ENCODE peak calls at places on chromosomes 5 and 9, in nine cellular contexts. One of them, this sample, is unnamed.

GRCh38 chr9:27151693-27152397 is 42.8 kb downstream of the TEK start:
- DNase-seq in prostate gland: peak
- DNase-seq in cardiac muscle cell: no peak
- DNase-seq in AG04450: no peak
- DNase-seq in HFF-Myc: no peak
- DNase-seq in astrocyte: peak
- DNase-seq in tibial nerve: no peak
- DNase-seq in heart right ventricle: no peak
- DNase-seq in fibroblast of mammary gland: peak
- DNase-seq in this sample: no peak

GRCh38 chr9:136996361-136997281 is at the start of gene CLIC3:
- DNase-seq in prostate gland: no peak
- DNase-seq in cardiac muscle cell: no peak
- DNase-seq in AG04450: no peak
- DNase-seq in HFF-Myc: no peak
- DNase-seq in astrocyte: no peak
- DNase-seq in tibial nerve: no peak
- DNase-seq in heart right ventricle: peak
- DNase-seq in fibroblast of mammary gland: no peak
- DNase-seq in this sample: no peak

GRCh38 chr5:143887302-143887638 is 75.3 kb downstream of the HMHB1 start:
- DNase-seq in prostate gland: peak
- DNase-seq in cardiac muscle cell: peak
- DNase-seq in AG04450: no peak
- DNase-seq in HFF-Myc: peak
- DNase-seq in astrocyte: peak
- DNase-seq in tibial nerve: peak
- DNase-seq in heart right ventricle: peak
- DNase-seq in fibroblast of mammary gland: peak
- DNase-seq in this sample: peak

GRCh38 chr9:93061791-93062299 is 3.3 kb downstream of the SUSD3 start:
- DNase-seq in prostate gland: no peak
- DNase-seq in cardiac muscle cell: no peak
- DNase-seq in AG04450: no peak
- DNase-seq in HFF-Myc: no peak
- DNase-seq in astrocyte: no peak
- DNase-seq in tibial nerve: no peak
- DNase-seq in heart right ventricle: no peak
- DNase-seq in fibroblast of mammary gland: no peak
- DNase-seq in this sample: peak

GRCh38 chr9:137602661-137603060 is 2.8 kb upstream of the ARRDC1 start:
- DNase-seq in prostate gland: no peak
- DNase-seq in cardiac muscle cell: no peak
- DNase-seq in AG04450: no peak
- DNase-seq in HFF-Myc: no peak
- DNase-seq in astrocyte: no peak
- DNase-seq in tibial nerve: no peak
- DNase-seq in heart right ventricle: no peak
- DNase-seq in fibroblast of mammary gland: no peak
- DNase-seq in this sample: no peak

GRCh38 chr5:80654054-80654390 is 430 bp upstream of the MSH3 start:
- DNase-seq in prostate gland: no peak
- DNase-seq in cardiac muscle cell: no peak
- DNase-seq in AG04450: no peak
- DNase-seq in HFF-Myc: no peak
- DNase-seq in astrocyte: no peak
- DNase-seq in tibial nerve: no peak
- DNase-seq in heart right ventricle: no peak
- DNase-seq in fibroblast of mammary gland: no peak
- DNase-seq in this sample: no peak

GRCh38 chr9:91411096-91411771 is 12.4 kb downstream of the NFIL3 start:
- DNase-seq in prostate gland: no peak
- DNase-seq in cardiac muscle cell: no peak
- DNase-seq in AG04450: no peak
- DNase-seq in HFF-Myc: no peak
- DNase-seq in astrocyte: no peak
- DNase-seq in tibial nerve: no peak
- DNase-seq in heart right ventricle: no peak
- DNase-seq in fibroblast of mammary gland: no peak
- DNase-seq in this sample: no peak

GRCh38 chr5:75648712-75649111 is 37.5 kb downstream of the ANKDD1B start:
- DNase-seq in prostate gland: no peak
- DNase-seq in cardiac muscle cell: no peak
- DNase-seq in AG04450: no peak
- DNase-seq in HFF-Myc: no peak
- DNase-seq in astrocyte: no peak
- DNase-seq in tibial nerve: no peak
- DNase-seq in heart right ventricle: no peak
- DNase-seq in fibroblast of mammary gland: no peak
- DNase-seq in this sample: no peak

GRCh38 chr9:110520120-110520701 is 59.3 kb downstream of the SVEP1 start:
- DNase-seq in prostate gland: no peak
- DNase-seq in cardiac muscle cell: no peak
- DNase-seq in AG04450: no peak
- DNase-seq in HFF-Myc: no peak
- DNase-seq in astrocyte: no peak
- DNase-seq in tibial nerve: no peak
- DNase-seq in heart right ventricle: no peak
- DNase-seq in fibroblast of mammary gland: peak
- DNase-seq in this sample: no peak

GRCh38 chr5:5658226-5658625 is 235.7 kb downstream of the ICE1 start:
- DNase-seq in prostate gland: no peak
- DNase-seq in cardiac muscle cell: no peak
- DNase-seq in AG04450: no peak
- DNase-seq in HFF-Myc: no peak
- DNase-seq in astrocyte: peak
- DNase-seq in tibial nerve: no peak
- DNase-seq in heart right ventricle: no peak
- DNase-seq in fibroblast of mammary gland: peak
- DNase-seq in this sample: peak

GRCh38 chr5:76816110-76816831 is 2.6 kb upstream of the F2RL1 start:
- DNase-seq in prostate gland: no peak
- DNase-seq in cardiac muscle cell: no peak
- DNase-seq in AG04450: no peak
- DNase-seq in HFF-Myc: no peak
- DNase-seq in astrocyte: no peak
- DNase-seq in tibial nerve: no peak
- DNase-seq in heart right ventricle: no peak
- DNase-seq in fibroblast of mammary gland: peak
- DNase-seq in this sample: no peak

GRCh38 chr5:76820491-76820890 is 1.7 kb downstream of the F2RL1 start:
- DNase-seq in prostate gland: no peak
- DNase-seq in cardiac muscle cell: no peak
- DNase-seq in AG04450: no peak
- DNase-seq in HFF-Myc: no peak
- DNase-seq in astrocyte: no peak
- DNase-seq in tibial nerve: no peak
- DNase-seq in heart right ventricle: no peak
- DNase-seq in fibroblast of mammary gland: peak
- DNase-seq in this sample: no peak

GRCh38 chr5:76818844-76819831 is at the start of gene F2RL1:
- DNase-seq in prostate gland: peak
- DNase-seq in cardiac muscle cell: peak
- DNase-seq in AG04450: no peak
- DNase-seq in HFF-Myc: no peak
- DNase-seq in astrocyte: peak
- DNase-seq in tibial nerve: no peak
- DNase-seq in heart right ventricle: peak
- DNase-seq in fibroblast of mammary gland: peak
- DNase-seq in this sample: peak

GRCh38 chr5:76813982-76814562 is 4.8 kb upstream of the F2RL1 start:
- DNase-seq in prostate gland: no peak
- DNase-seq in cardiac muscle cell: no peak
- DNase-seq in AG04450: peak
- DNase-seq in HFF-Myc: peak
- DNase-seq in astrocyte: peak
- DNase-seq in tibial nerve: no peak
- DNase-seq in heart right ventricle: no peak
- DNase-seq in fibroblast of mammary gland: peak
- DNase-seq in this sample: no peak

GRCh38 chr5:76819851-76820280 is 1.0 kb downstream of the F2RL1 start:
- DNase-seq in prostate gland: peak
- DNase-seq in cardiac muscle cell: no peak
- DNase-seq in AG04450: no peak
- DNase-seq in HFF-Myc: no peak
- DNase-seq in astrocyte: no peak
- DNase-seq in tibial nerve: no peak
- DNase-seq in heart right ventricle: peak
- DNase-seq in fibroblast of mammary gland: no peak
- DNase-seq in this sample: no peak
- H3K4me3 ChIP-seq in prostate gland: peak
- H3K4me3 ChIP-seq in cardiac muscle cell: no peak
- H3K4me3 ChIP-seq in AG04450: peak
- H3K4me3 ChIP-seq in HFF-Myc: peak
- H3K4me3 ChIP-seq in astrocyte: peak
- H3K4me3 ChIP-seq in tibial nerve: peak
- H3K4me3 ChIP-seq in heart right ventricle: peak
- H3K4me3 ChIP-seq in fibroblast of mammary gland: peak
- H3K4me3 ChIP-seq in this sample: peak

DNA sequence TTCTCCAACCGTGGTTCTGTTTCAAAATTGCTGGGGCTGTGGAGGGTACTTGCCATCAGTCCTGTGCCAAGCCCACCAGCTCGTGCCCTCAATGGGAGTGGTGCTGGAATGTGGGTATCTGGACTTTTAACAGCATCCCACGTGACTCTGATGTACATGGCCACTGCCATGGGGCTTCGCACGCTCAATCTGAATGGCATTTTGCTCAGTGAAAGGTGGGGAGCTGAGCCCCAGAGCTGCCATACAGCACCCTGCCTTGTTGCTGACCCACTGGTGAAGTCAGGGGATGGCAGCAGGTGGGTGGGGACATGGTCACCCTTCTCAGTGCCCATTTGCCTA is 16.6 kb upstream of the SYNPO start:
- DNase-seq in prostate gland: no peak
- DNase-seq in cardiac muscle cell: no peak
- DNase-seq in AG04450: no peak
- DNase-seq in HFF-Myc: no peak
- DNase-seq in astrocyte: no peak
- DNase-seq in tibial nerve: no peak
- DNase-seq in heart right ventricle: no peak
- DNase-seq in fibroblast of mammary gland: no peak
- DNase-seq in this sample: no peak
- H3K4me3 ChIP-seq in prostate gland: no peak
- H3K4me3 ChIP-seq in cardiac muscle cell: no peak
- H3K4me3 ChIP-seq in AG04450: no peak
- H3K4me3 ChIP-seq in HFF-Myc: no peak
- H3K4me3 ChIP-seq in astrocyte: no peak
- H3K4me3 ChIP-seq in tibial nerve: no peak
- H3K4me3 ChIP-seq in heart right ventricle: peak
- H3K4me3 ChIP-seq in fibroblast of mammary gland: no peak
- H3K4me3 ChIP-seq in this sample: no peak

GRCh38 chr9:133477992-133478850 is 678 bp downstream of the SLC2A6 start:
- DNase-seq in prostate gland: no peak
- DNase-seq in cardiac muscle cell: no peak
- DNase-seq in AG04450: no peak
- DNase-seq in HFF-Myc: no peak
- DNase-seq in astrocyte: no peak
- DNase-seq in tibial nerve: no peak
- DNase-seq in heart right ventricle: peak
- DNase-seq in fibroblast of mammary gland: peak
- DNase-seq in this sample: no peak

GRCh38 chr9:133477461-133477860 is 1.4 kb downstream of the SLC2A6 start:
- DNase-seq in prostate gland: no peak
- DNase-seq in cardiac muscle cell: no peak
- DNase-seq in AG04450: no peak
- DNase-seq in HFF-Myc: no peak
- DNase-seq in astrocyte: no peak
- DNase-seq in tibial nerve: no peak
- DNase-seq in heart right ventricle: peak
- DNase-seq in fibroblast of mammary gland: no peak
- DNase-seq in this sample: no peak

GRCh38 chr9:133476036-133476435 is 2.9 kb downstream of the SLC2A6 start:
- DNase-seq in prostate gland: no peak
- DNase-seq in cardiac muscle cell: no peak
- DNase-seq in AG04450: no peak
- DNase-seq in HFF-Myc: no peak
- DNase-seq in astrocyte: no peak
- DNase-seq in tibial nerve: no peak
- DNase-seq in heart right ventricle: no peak
- DNase-seq in fibroblast of mammary gland: no peak
- DNase-seq in this sample: no peak

GRCh38 chr9:133476531-133476930 is 2.4 kb downstream of the SLC2A6 start:
- DNase-seq in prostate gland: no peak
- DNase-seq in cardiac muscle cell: no peak
- DNase-seq in AG04450: no peak
- DNase-seq in HFF-Myc: no peak
- DNase-seq in astrocyte: no peak
- DNase-seq in tibial nerve: no peak
- DNase-seq in heart right ventricle: no peak
- DNase-seq in fibroblast of mammary gland: no peak
- DNase-seq in this sample: no peak

DNA sequence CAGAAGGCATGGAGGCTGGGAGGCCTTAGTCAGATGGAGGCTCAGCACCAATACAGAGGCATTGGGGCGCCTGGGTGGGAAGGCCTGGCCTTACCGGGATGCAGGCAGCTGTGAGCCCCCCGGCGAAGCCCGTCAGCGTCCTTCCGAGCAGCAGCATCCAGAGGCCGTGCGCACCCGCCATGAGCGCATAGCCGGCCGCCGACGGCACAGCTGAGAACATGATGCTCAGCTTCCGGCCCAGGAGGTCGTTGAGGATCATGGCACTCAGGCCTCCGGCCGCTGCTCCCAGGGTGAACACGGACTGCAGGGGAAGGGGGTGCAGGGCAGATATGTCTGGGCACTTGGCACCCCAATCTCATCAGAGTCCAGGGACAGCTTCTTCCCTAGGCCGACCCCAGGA is 2.0 kb downstream of the SLC2A6 start:
- DNase-seq in prostate gland: no peak
- DNase-seq in cardiac muscle cell: no peak
- DNase-seq in AG04450: no peak
- DNase-seq in HFF-Myc: no peak
- DNase-seq in astrocyte: no peak
- DNase-seq in tibial nerve: no peak
- DNase-seq in heart right ventricle: peak
- DNase-seq in fibroblast of mammary gland: no peak
- DNase-seq in this sample: no peak
- H3K4me3 ChIP-seq in prostate gland: no peak
- H3K4me3 ChIP-seq in cardiac muscle cell: no peak
- H3K4me3 ChIP-seq in AG04450: no peak
- H3K4me3 ChIP-seq in HFF-Myc: no peak
- H3K4me3 ChIP-seq in astrocyte: no peak
- H3K4me3 ChIP-seq in tibial nerve: no peak
- H3K4me3 ChIP-seq in heart right ventricle: no peak
- H3K4me3 ChIP-seq in fibroblast of mammary gland: no peak
- H3K4me3 ChIP-seq in this sample: no peak

DNA sequence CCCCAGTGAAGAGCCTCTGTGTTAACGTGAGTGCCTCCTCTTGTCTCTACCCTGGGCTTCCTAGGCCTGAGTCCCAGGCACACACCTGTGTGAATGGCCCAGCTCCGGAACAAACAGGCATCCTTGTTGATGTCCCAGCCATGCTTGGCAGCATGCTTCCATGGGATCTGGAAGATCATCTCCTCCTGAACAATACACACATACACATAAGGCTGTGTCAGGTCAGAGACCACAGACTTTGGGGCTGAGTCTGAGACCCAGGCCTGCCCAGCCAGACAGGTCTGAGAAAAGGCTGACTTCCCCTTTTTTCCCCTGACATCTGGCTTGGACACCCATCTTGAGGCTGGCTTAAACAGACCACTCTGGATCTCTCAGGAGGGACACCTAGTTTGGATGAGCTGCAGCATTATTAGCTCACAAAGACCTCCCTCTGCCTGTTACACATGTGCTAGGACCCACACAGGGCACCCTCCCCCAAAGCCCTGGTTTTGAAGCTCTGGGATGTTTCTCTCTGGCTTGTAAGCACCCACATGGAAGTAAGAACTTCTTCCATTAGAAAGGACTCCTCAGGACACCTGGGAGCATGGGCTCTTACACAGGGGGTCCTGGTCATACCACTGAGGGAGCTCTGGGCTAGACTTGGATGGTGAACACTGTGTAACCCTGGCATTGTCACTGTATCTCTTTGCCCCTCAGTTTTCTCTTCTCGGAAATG is 2.6 kb downstream of the IRF1 start:
- DNase-seq in prostate gland: no peak
- DNase-seq in cardiac muscle cell: no peak
- DNase-seq in AG04450: no peak
- DNase-seq in HFF-Myc: no peak
- DNase-seq in astrocyte: no peak
- DNase-seq in tibial nerve: no peak
- DNase-seq in heart right ventricle: no peak
- DNase-seq in fibroblast of mammary gland: no peak
- DNase-seq in this sample: no peak
- H3K4me3 ChIP-seq in prostate gland: no peak
- H3K4me3 ChIP-seq in cardiac muscle cell: no peak
- H3K4me3 ChIP-seq in AG04450: peak
- H3K4me3 ChIP-seq in HFF-Myc: no peak
- H3K4me3 ChIP-seq in astrocyte: no peak
- H3K4me3 ChIP-seq in tibial nerve: no peak
- H3K4me3 ChIP-seq in heart right ventricle: peak
- H3K4me3 ChIP-seq in fibroblast of mammary gland: no peak
- H3K4me3 ChIP-seq in this sample: no peak